ENCODE peak calls at places on chromosomes 5 and 9, in seven cellular contexts. A, O, B, N, M, E and U are unnamed samples.
A peak's percentile ranks its signal among the peaks of the same experiment; 100 is the strongest.

GRCh38 chr9:104386425-104387069 is 117.5 kb upstream of the OR13F1 start:
- DNase-seq in A (peak; percentile 18), O (peak; percentile 20), B (peak; percentile 26), N (no peak), M (no peak), E (peak; percentile 64), U (peak; percentile 77)

GRCh38 chr5:98529321-98529720 is 244.1 kb upstream of the RGMB start:
- DNase-seq in A (no peak), O (no peak), B (no peak), N (no peak), M (no peak), E (peak; percentile 53), U (peak; percentile 78)

GRCh38 chr5:16467363-16468219 is 2.0 kb upstream of the ZNF622 start:
- DNase-seq in A (no peak), O (peak; percentile 78), B (peak; percentile 75), N (no peak), M (no peak), E (peak; percentile 22), U (no peak)

GRCh38 chr9:123552530-123552929 is 196.5 kb downstream of the CRB2 start:
- DNase-seq in A (no peak), O (no peak), B (no peak), N (no peak), M (no peak), E (no peak), U (no peak)

GRCh38 chr9:686381-686813 is 155.1 kb upstream of the DMRT1 start:
- DNase-seq in A (no peak), O (no peak), B (peak; percentile 45), N (no peak), M (no peak), E (peak; percentile 78), U (no peak)

GRCh38 chr5:137195483-137195882 is 303.6 kb downstream of the SPOCK1 start:
- DNase-seq in A (no peak), O (no peak), B (no peak), N (no peak), M (no peak), E (no peak), U (no peak)

GRCh38 chr9:77846957-77847574 is 184.5 kb downstream of the GNAQ start:
- DNase-seq in A (no peak), O (peak; percentile 45), B (peak; percentile 70), N (no peak), M (no peak), E (no peak), U (no peak)

GRCh38 chr5:10756539-10756938 is 4.5 kb downstream of the DAP start:
- DNase-seq in A (no peak), O (peak; percentile 53), B (no peak), N (no peak), M (no peak), E (peak; percentile 23), U (peak; percentile 8)

GRCh38 chr9:87786876-87787275 is 61.0 kb downstream of the CTSL start:
- DNase-seq in A (no peak), O (no peak), B (no peak), N (no peak), M (no peak), E (no peak), U (no peak)

GRCh38 chr5:141363952-141364660 is at the start of gene PCDHGA5:
- DNase-seq in A (no peak), O (peak; percentile 40), B (no peak), N (no peak), M (no peak), E (no peak), U (no peak)

GRCh38 chr9:69357854-69358220 is 32.8 kb downstream of the ENTREP1 start:
- DNase-seq in A (no peak), O (no peak), B (no peak), N (no peak), M (no peak), E (no peak), U (no peak)

GRCh38 chr5:157540707-157541451 is 34.7 kb downstream of the ADAM19 start:
- DNase-seq in A (no peak), O (peak; percentile 84), B (peak; percentile 81), N (no peak), M (no peak), E (no peak), U (peak; percentile 67)

GRCh38 chr9:137194388-137194787 is 5.9 kb downstream of the SSNA1 start:
- DNase-seq in A (no peak), O (no peak), B (no peak), N (no peak), M (no peak), E (no peak), U (no peak)

GRCh38 chr9:31185831-31186230 is 1198.6 kb upstream of the ACO1 start:
- DNase-seq in A (no peak), O (peak; percentile 26), B (no peak), N (no peak), M (no peak), E (peak; percentile 79), U (no peak)

GRCh38 chr9:6938447-6938846 is 180.7 kb downstream of the KDM4C start:
- DNase-seq in A (no peak), O (peak; percentile 95), B (peak; percentile 89), N (no peak), M (no peak), E (peak; percentile 84), U (no peak)

GRCh38 chr5:160837749-160838593 is 14.0 kb downstream of the ATP10B start:
- DNase-seq in A (no peak), O (no peak), B (no peak), N (no peak), M (no peak), E (peak; percentile 86), U (no peak)

GRCh38 chr5:139985733-139986132 is 57.4 kb downstream of the NRG2 start:
- DNase-seq in A (peak; percentile 31), O (peak; percentile 68), B (peak; percentile 96), N (no peak), M (no peak), E (peak; percentile 8), U (peak; percentile 56)

GRCh38 chr5:96852769-96853168 is 23.5 kb upstream of the ERAP2 start:
- DNase-seq in A (no peak), O (peak; percentile 62), B (no peak), N (no peak), M (no peak), E (no peak), U (no peak)

GRCh38 chr5:152007556-152007955 is 82.9 kb upstream of the GLRA1 start:
- DNase-seq in A (no peak), O (no peak), B (no peak), N (peak; percentile 30), M (no peak), E (no peak), U (peak; percentile 48)

GRCh38 chr9:96619109-96619435 is 571 bp downstream of the CDC14B start:
- DNase-seq in A (no peak), O (no peak), B (no peak), N (no peak), M (no peak), E (no peak), U (no peak)

GRCh38 chr9:16429671-16430070 is 440.8 kb downstream of the BNC2 start:
- DNase-seq in A (peak; percentile 37), O (no peak), B (peak; percentile 41), N (no peak), M (no peak), E (no peak), U (peak; percentile 29)

GRCh38 chr5:98839469-98840383 is 66.3 kb downstream of the RGMB start:
- DNase-seq in A (no peak), O (no peak), B (no peak), N (peak; percentile 49), M (no peak), E (peak; percentile 42), U (peak; percentile 6)

DNA sequence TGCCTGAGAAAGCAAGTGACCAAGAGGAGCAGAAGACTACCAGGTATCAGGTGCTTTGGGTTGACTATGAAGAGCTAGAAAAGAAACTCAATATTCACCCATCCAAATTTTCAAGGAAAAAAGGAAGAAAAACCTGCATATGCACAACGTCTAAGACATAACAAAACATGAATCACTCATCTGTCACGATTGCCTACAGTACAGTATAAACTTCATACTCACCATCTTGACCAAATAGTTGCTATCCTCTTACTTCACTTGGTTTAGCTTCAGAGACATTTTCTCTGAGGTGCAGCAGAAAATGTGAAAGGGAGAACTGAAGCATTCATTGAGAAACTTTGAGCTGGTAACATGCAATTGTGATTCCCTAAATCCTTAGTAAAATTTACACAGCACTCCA is 228.6 kb upstream of the MPDZ start:
- DNase-seq in A (no peak), O (no peak), B (no peak), N (no peak), M (no peak), E (no peak), U (no peak)
- H2AK5ac ChIP-seq in A (no peak overlapping the region), O (no peak overlapping the region), B (no peak overlapping the region), N (no peak overlapping the region), M (no peak overlapping the region), E (no peak overlapping the region), U (no peak overlapping the region)

DNA sequence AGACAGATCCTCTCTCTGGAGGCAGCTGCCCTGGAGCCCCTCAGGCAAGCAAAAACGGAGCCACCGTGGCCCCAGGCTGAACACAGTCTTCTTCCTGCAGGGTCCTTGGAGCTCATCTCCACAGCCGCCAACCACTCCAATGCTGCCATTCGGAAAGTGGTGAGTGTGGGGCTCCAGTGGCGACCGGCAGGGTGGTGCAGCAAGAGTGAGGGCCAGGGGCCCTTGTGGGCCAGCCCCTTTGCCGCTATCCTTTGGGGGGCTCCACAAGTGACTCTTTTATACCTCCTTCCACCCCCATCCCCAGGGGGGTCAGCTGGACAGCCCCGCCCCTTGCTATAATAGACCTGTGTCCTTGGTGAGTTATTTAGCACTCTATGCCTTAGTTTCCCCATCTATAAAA is 47.4 kb upstream of the SUSD3 start:
- DNase-seq in A (no peak), O (no peak), B (no peak), N (no peak), M (no peak), E (no peak), U (no peak)
- H2AK5ac ChIP-seq in A (peak overlapping the region; percentile 88), O (no peak overlapping the region), B (no peak overlapping the region), N (no peak overlapping the region), M (no peak overlapping the region), E (no peak overlapping the region), U (no peak overlapping the region)

GRCh38 chr9:112348993-112349333 is 15.5 kb upstream of the PTBP3 start:
- DNase-seq in A (no peak), O (no peak), B (no peak), N (no peak), M (no peak), E (no peak), U (no peak)
- H2AK5ac ChIP-seq in A (no peak overlapping the region), O (no peak overlapping the region), B (no peak overlapping the region), N (no peak overlapping the region), M (no peak overlapping the region), E (no peak overlapping the region), U (no peak overlapping the region)

GRCh38 chr5:133363807-133364587 is 248.3 kb downstream of the FSTL4 start:
- DNase-seq in A (no peak), O (no peak), B (no peak), N (no peak), M (no peak), E (no peak), U (no peak)
- H2AK5ac ChIP-seq in A (no peak overlapping the region), O (no peak overlapping the region), B (no peak overlapping the region), N (peak overlapping the region; percentile 81), M (no peak overlapping the region), E (no peak overlapping the region), U (no peak overlapping the region)